ENCODE peak calls at places on chromosomes 4 and X, in four cellular contexts. B is BJ; I is stimulated activated CD4-positive, alpha-beta T cell treated with anti-CD3 and anti-CD28 coated beads, Interleukin-15, amount 100 ng/mL, for 1 hour; D is AG04449. A is an unnamed sample.

GRCh38 chrX:46294234-46294633 is 251.0 kb downstream of the ZNF674 start:
- DNase-seq in I (no peak), D (no peak), B (peak), A (peak)

GRCh38 chr4:55216871-55217635 is 91.7 kb upstream of the KDR start:
- DNase-seq in D (no peak), B (no peak), I (no peak), A (no peak)

GRCh38 chr4:172173206-172173605 is 360.0 kb downstream of the GALNTL6 start:
- DNase-seq in B (no peak), D (no peak), I (no peak), A (no peak)

GRCh38 chrX:40304115-40304514 is 206.4 kb upstream of the BCOR start:
- DNase-seq in D (no peak), I (no peak), B (no peak), A (no peak)

GRCh38 chrX:68112321-68112720 is 321.0 kb downstream of the OPHN1 start:
- DNase-seq in I (no peak), B (no peak), D (no peak), A (no peak)

GRCh38 chrX:69361286-69361926 is 142.7 kb upstream of the NALF2 start:
- DNase-seq in I (no peak), D (peak), B (no peak), A (peak)

GRCh38 chrX:18887177-18887820 is 96.6 kb downstream of the PHKA2 start:
- DNase-seq in I (no peak), B (no peak), D (no peak), A (no peak)

GRCh38 chr4:181261279-181261678 is 981.9 kb upstream of the TENM3 start:
- DNase-seq in I (no peak), B (no peak), D (peak), A (no peak)

GRCh38 chr4:77154074-77154473 is 2.9 kb upstream of the CCNG2 start:
- DNase-seq in D (no peak), B (no peak), I (no peak), A (no peak)

GRCh38 chr4:156941940-156942548 is 29.6 kb downstream of the PDGFC start:
- DNase-seq in B (no peak), I (no peak), D (peak), A (no peak)

GRCh38 chr4:123870283-123870876 is 473.8 kb downstream of the SPRY1 start:
- DNase-seq in D (no peak), I (no peak), B (no peak), A (no peak)

GRCh38 chrX:110944793-110945466 is 149.3 kb upstream of the CHRDL1 start:
- DNase-seq in B (no peak), I (no peak), D (no peak), A (no peak)

GRCh38 chr4:16250665-16251365 is 24.5 kb upstream of the TAPT1 start:
- DNase-seq in D (no peak), B (no peak), I (no peak), A (no peak)

GRCh38 chr4:95007998-95008397 is 250.2 kb downstream of the BMPR1B start:
- DNase-seq in D (no peak), I (no peak), B (no peak), A (no peak)

GRCh38 chr4:100839712-100840111 is 321.9 kb upstream of the EMCN start:
- DNase-seq in I (no peak), D (no peak), B (no peak), A (no peak)

GRCh38 chr4:108004646-108005045 is 15.0 kb downstream of the HADH start:
- DNase-seq in I (no peak), B (no peak), D (no peak), A (no peak)

GRCh38 chr4:21946858-21947257 is 1.7 kb downstream of the KCNIP4 start:
- DNase-seq in D (no peak), I (no peak), B (no peak), A (no peak)

GRCh38 chr4:53592686-53593641 is 1.7 kb upstream of the LNX1 start:
- DNase-seq in D (no peak), I (no peak), B (no peak), A (no peak)

GRCh38 chr4:17511041-17511949 is 595 bp downstream of the QDPR start:
- DNase-seq in D (no peak), I (peak), B (no peak), A (peak)

GRCh38 chr4:166957451-166957850 is 276.8 kb downstream of the SPOCK3 start:
- DNase-seq in B (no peak), I (no peak), D (no peak), A (no peak)

GRCh38 chr4:174036111-174036510 is 247.4 kb downstream of the FBXO8 start:
- DNase-seq in D (no peak), I (no peak), B (no peak), A (no peak)

GRCh38 chrX:2583194-2584162 is 82.7 kb upstream of the DHRSX start:
- DNase-seq in B (no peak), I (no peak), D (no peak), A (no peak)

GRCh38 chrX:9160698-9161329 is 126.9 kb upstream of the FAM9B start:
- DNase-seq in I (no peak), D (no peak), B (no peak), A (no peak)